ENCODE peak calls at places on chromosomes 7 and 10, in eight cellular contexts. H, X, P, M, U, I, S and Y are unnamed samples.

GRCh38 chr7:145718129-145718528 is 398.5 kb upstream of the CNTNAP2 start:
- DNase-seq in H (no peak), X (no peak), P (no peak), M (no peak), U (no peak), I (no peak), S (no peak), Y (no peak)

GRCh38 chr7:95798401-95798930 is 26.1 kb downstream of the DYNC1I1 start:
- DNase-seq in H (no peak), X (no peak), P (no peak), M (no peak), U (no peak), I (no peak), S (no peak), Y (no peak)

GRCh38 chr7:20214787-20215669 is 2.2 kb downstream of the MACC1 start:
- DNase-seq in H (no peak), X (peak; percentile 57), P (no peak), M (no peak), U (no peak), I (no peak), S (no peak), Y (peak; percentile 47)

GRCh38 chr10:33795529-33795928 is 461.1 kb upstream of the NRP1 start:
- DNase-seq in H (no peak), X (no peak), P (no peak), M (no peak), U (no peak), I (no peak), S (no peak), Y (no peak)

GRCh38 chr7:151705744-151706567 is 171.0 kb downstream of the PRKAG2 start:
- DNase-seq in H (peak; percentile 61), X (peak; percentile 65), P (no peak), M (peak; percentile 52), U (no peak), I (peak; percentile 38), S (peak; percentile 56), Y (peak; percentile 80)

GRCh38 chr10:44569193-44570091 is 184.5 kb upstream of the CXCL12 start:
- DNase-seq in H (no peak), X (no peak), P (no peak), M (peak; percentile 89), U (no peak), I (peak; percentile 64), S (no peak), Y (no peak)

GRCh38 chr7:137443616-137444015 is 100.1 kb upstream of the PTN start:
- DNase-seq in H (no peak), X (no peak), P (no peak), M (peak; percentile 71), U (no peak), I (no peak), S (no peak), Y (no peak)

GRCh38 chr7:105011771-105012502 is 2.1 kb upstream of the KMT2E start:
- DNase-seq in H (peak; percentile 27), X (no peak), P (peak; percentile 57), M (no peak), U (peak; percentile 75), I (peak; percentile 38), S (no peak), Y (peak; percentile 38)

GRCh38 chr7:149824748-149825566 is 13.2 kb upstream of the ZNF862 start:
- DNase-seq in H (no peak), X (peak; percentile 69), P (peak; percentile 48), M (no peak), U (no peak), I (peak; percentile 19), S (no peak), Y (no peak)

GRCh38 chr10:71082930-71083329 is 129.4 kb upstream of the UNC5B start:
- DNase-seq in H (no peak), X (no peak), P (no peak), M (no peak), U (peak; percentile 50), I (no peak), S (no peak), Y (no peak)

GRCh38 chr7:45072131-45073030 is 16.4 kb downstream of the NACAD start:
- DNase-seq in H (no peak), X (no peak), P (no peak), M (no peak), U (no peak), I (no peak), S (no peak), Y (no peak)

GRCh38 chr10:67221939-67222494 is 296.2 kb downstream of the LRRTM3 start:
- DNase-seq in H (no peak), X (no peak), P (no peak), M (no peak), U (no peak), I (no peak), S (no peak), Y (no peak)

GRCh38 chr10:21724695-21725371 is 190.8 kb downstream of the MLLT10 start:
- DNase-seq in H (peak; percentile 94), X (peak; percentile 79), P (peak; percentile 63), M (peak; percentile 100), U (peak; percentile 97), I (peak; percentile 94), S (peak; percentile 93), Y (peak; percentile 94)

GRCh38 chr10:15035385-15036301 is 8.1 kb upstream of the OLAH start:
- DNase-seq in H (no peak), X (peak; percentile 76), P (no peak), M (peak; percentile 89), U (no peak), I (no peak), S (no peak), Y (peak; percentile 34)

GRCh38 chr10:70575874-70576802 is 26.4 kb downstream of the PRF1 start:
- DNase-seq in H (peak; percentile 13), X (peak; percentile 89), P (no peak), M (no peak), U (peak; percentile 67), I (peak; percentile 80), S (peak; percentile 84), Y (peak; percentile 98)

GRCh38 chr10:33142290-33142689 is 184.3 kb upstream of the ITGB1 start:
- DNase-seq in H (no peak), X (no peak), P (no peak), M (no peak), U (no peak), I (peak; percentile 70), S (no peak), Y (no peak)

GRCh38 chr7:38178695-38179344 is 775 bp downstream of the STARD3NL start:
- DNase-seq in H (no peak), X (no peak), P (no peak), M (peak; percentile 54), U (no peak), I (no peak), S (no peak), Y (no peak)

GRCh38 chr10:69879628-69880257 is 78.0 kb downstream of the COL13A1 start:
- DNase-seq in H (no peak), X (no peak), P (no peak), M (no peak), U (no peak), I (no peak), S (no peak), Y (no peak)

GRCh38 chr10:78371118-78371517 is 337.5 kb downstream of the RPS24 start:
- DNase-seq in H (no peak), X (no peak), P (no peak), M (no peak), U (no peak), I (no peak), S (no peak), Y (peak; percentile 5)

GRCh38 chr10:73875139-73875475 is 752 bp upstream of the CAMK2G start:
- DNase-seq in H (no peak), X (no peak), P (no peak), M (no peak), U (no peak), I (no peak), S (no peak), Y (no peak)

GRCh38 chr7:96495751-96496216 is 173.9 kb upstream of the SLC25A13 start:
- DNase-seq in H (no peak), X (no peak), P (no peak), M (no peak), U (no peak), I (no peak), S (no peak), Y (peak; percentile 36)

GRCh38 chr7:19772858-19773337 is 519 bp downstream of the TMEM196 start:
- DNase-seq in H (peak; percentile 30), X (no peak), P (no peak), M (peak; percentile 5), U (no peak), I (no peak), S (no peak), Y (no peak)

GRCh38 chr7:122887198-122887597 is 938 bp upstream of the CADPS2 start:
- DNase-seq in H (peak; percentile 54), X (peak; percentile 18), P (peak; percentile 65), M (peak; percentile 16), U (peak; percentile 78), I (peak; percentile 77), S (peak; percentile 51), Y (no peak)

GRCh38 chr10:85548038-85548437 is 818.6 kb downstream of the GRID1 start:
- DNase-seq in H (peak; percentile 77), X (no peak), P (no peak), M (no peak), U (no peak), I (no peak), S (peak; percentile 52), Y (peak; percentile 23)
- TF ChIP-seq CTCF in H (peak; percentile 73), X (no peak), P (peak; percentile 12), M (no peak), U (no peak), I (peak; percentile 40), S (peak; percentile 63), Y (peak; percentile 19)

GRCh38 chr10:80289451-80290287 is at the start of gene MAT1A:
- DNase-seq in H (peak; percentile 36), X (peak; percentile 22), P (no peak), M (peak; percentile 3), U (no peak), I (no peak), S (peak; percentile 74), Y (peak; percentile 13)
- TF ChIP-seq POLR2A in H (no peak), X (no peak), P (no peak), M (no peak), U (no peak), I (no peak), S (no peak), Y (no peak)

GRCh38 chr7:117559391-117559790 is 79.6 kb downstream of the CFTR start:
- DNase-seq in H (no peak), X (no peak), P (no peak), M (no peak), U (no peak), I (no peak), S (no peak), Y (no peak)
- TF ChIP-seq CTCF in H (no peak), X (no peak), P (no peak), M (no peak), U (no peak), I (no peak), S (no peak), Y (no peak)

DNA sequence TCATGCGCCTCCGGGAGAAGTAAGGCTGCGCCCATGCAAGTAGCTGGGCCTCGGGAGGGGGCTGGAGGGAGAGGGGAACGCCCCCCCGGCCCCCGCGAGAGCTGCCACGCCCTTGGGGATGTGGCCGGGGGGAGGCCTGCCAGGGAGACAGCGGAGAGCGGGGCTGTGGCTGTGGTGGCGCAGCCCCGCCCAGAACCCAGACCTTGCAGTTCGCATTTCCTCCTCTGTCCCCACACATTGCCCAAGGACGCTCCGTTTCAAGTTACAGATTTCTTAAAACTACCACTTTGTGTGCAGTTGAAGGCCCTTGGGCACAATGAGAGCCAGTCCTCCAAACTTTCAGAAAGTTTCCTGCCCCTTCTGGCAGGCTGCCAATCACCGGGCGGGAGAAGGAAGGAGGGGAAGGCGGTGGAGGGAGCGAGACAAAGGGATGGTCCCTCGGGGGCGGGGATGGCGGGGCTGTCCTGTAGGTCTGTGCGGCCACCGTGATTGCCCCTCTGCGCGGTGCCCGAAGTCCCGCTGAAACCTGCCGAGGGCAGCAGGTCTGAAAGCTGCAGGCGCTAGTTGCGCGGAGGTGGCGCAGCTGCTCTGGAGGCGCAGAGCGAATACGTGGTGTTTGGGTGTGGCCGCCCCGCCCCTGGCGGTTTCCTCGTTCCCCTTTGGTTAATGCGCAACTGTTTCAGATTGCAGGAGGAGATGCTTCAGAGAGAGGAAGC is 2.1 kb downstream of the VIM start:
- DNase-seq in H (peak; percentile 91), X (peak; percentile 81), P (peak; percentile 86), M (peak; percentile 55), U (peak; percentile 91), I (peak; percentile 85), S (peak; percentile 89), Y (peak; percentile 89)
- TF ChIP-seq POLR2A in H (peak; percentile 18), X (peak; percentile 84), P (peak; percentile 45), M (peak; percentile 43), U (no peak), I (no peak), S (no peak), Y (no peak)